ENCODE peak calls at places on chromosomes 3 and 15, in seven cellular contexts. One of them, this sample, is unnamed.

GRCh38 chr15:29021901-29022300 is 136.1 kb downstream of the APBA2 start:
- DNase-seq in stimulated activated CD4-positive, alpha-beta T cell treated with anti-CD3 and anti-CD28 coated beads, Interleukin-1b, Interleukin-23, amount 100 ng/mL, for 4 hours: no peak
- DNase-seq in HCT116: no peak
- DNase-seq in aorta: no peak
- DNase-seq in RPMI7951: peak
- DNase-seq in left ventricle myocardium superior: no peak
- DNase-seq in colonic mucosa: no peak
- DNase-seq in this sample: no peak

GRCh38 chr3:13890377-13891016 is 10.6 kb upstream of the WNT7A start:
- DNase-seq in stimulated activated CD4-positive, alpha-beta T cell treated with anti-CD3 and anti-CD28 coated beads, Interleukin-1b, Interleukin-23, amount 100 ng/mL, for 4 hours: no peak
- DNase-seq in left ventricle myocardium superior: no peak
- DNase-seq in colonic mucosa: no peak
- DNase-seq in RPMI7951: no peak
- DNase-seq in aorta: no peak
- DNase-seq in HCT116: no peak
- DNase-seq in this sample: no peak

GRCh38 chr3:194556086-194557056 is 69.6 kb upstream of the ATP13A3 start:
- DNase-seq in aorta: no peak
- DNase-seq in RPMI7951: peak
- DNase-seq in HCT116: no peak
- DNase-seq in stimulated activated CD4-positive, alpha-beta T cell treated with anti-CD3 and anti-CD28 coated beads, Interleukin-1b, Interleukin-23, amount 100 ng/mL, for 4 hours: no peak
- DNase-seq in colonic mucosa: no peak
- DNase-seq in left ventricle myocardium superior: no peak
- DNase-seq in this sample: no peak

GRCh38 chr15:90711842-90712241 is 5.3 kb upstream of the BLM start:
- DNase-seq in colonic mucosa: no peak
- DNase-seq in aorta: no peak
- DNase-seq in stimulated activated CD4-positive, alpha-beta T cell treated with anti-CD3 and anti-CD28 coated beads, Interleukin-1b, Interleukin-23, amount 100 ng/mL, for 4 hours: no peak
- DNase-seq in RPMI7951: no peak
- DNase-seq in HCT116: no peak
- DNase-seq in left ventricle myocardium superior: no peak
- DNase-seq in this sample: no peak

GRCh38 chr15:57460208-57460816 is 84.0 kb downstream of the CGNL1 start:
- DNase-seq in RPMI7951: no peak
- DNase-seq in aorta: no peak
- DNase-seq in HCT116: no peak
- DNase-seq in left ventricle myocardium superior: no peak
- DNase-seq in stimulated activated CD4-positive, alpha-beta T cell treated with anti-CD3 and anti-CD28 coated beads, Interleukin-1b, Interleukin-23, amount 100 ng/mL, for 4 hours: no peak
- DNase-seq in colonic mucosa: no peak
- DNase-seq in this sample: no peak

GRCh38 chr15:44427756-44428724 is 611 bp downstream of the CTDSPL2 start:
- DNase-seq in HCT116: peak
- DNase-seq in colonic mucosa: peak
- DNase-seq in aorta: no peak
- DNase-seq in RPMI7951: peak
- DNase-seq in left ventricle myocardium superior: no peak
- DNase-seq in stimulated activated CD4-positive, alpha-beta T cell treated with anti-CD3 and anti-CD28 coated beads, Interleukin-1b, Interleukin-23, amount 100 ng/mL, for 4 hours: peak
- DNase-seq in this sample: peak

GRCh38 chr3:78974181-78974770 is 793.5 kb downstream of the ROBO1 start:
- DNase-seq in RPMI7951: peak
- DNase-seq in colonic mucosa: no peak
- DNase-seq in aorta: no peak
- DNase-seq in left ventricle myocardium superior: no peak
- DNase-seq in stimulated activated CD4-positive, alpha-beta T cell treated with anti-CD3 and anti-CD28 coated beads, Interleukin-1b, Interleukin-23, amount 100 ng/mL, for 4 hours: no peak
- DNase-seq in HCT116: no peak
- DNase-seq in this sample: no peak

GRCh38 chr15:91694131-91694828 is 159.2 kb upstream of the SLCO3A1 start:
- DNase-seq in HCT116: no peak
- DNase-seq in colonic mucosa: peak
- DNase-seq in stimulated activated CD4-positive, alpha-beta T cell treated with anti-CD3 and anti-CD28 coated beads, Interleukin-1b, Interleukin-23, amount 100 ng/mL, for 4 hours: no peak
- DNase-seq in RPMI7951: peak
- DNase-seq in aorta: peak
- DNase-seq in left ventricle myocardium superior: peak
- DNase-seq in this sample: peak

GRCh38 chr15:79904256-79904655 is 7.4 kb upstream of the MTHFS start:
- DNase-seq in colonic mucosa: no peak
- DNase-seq in stimulated activated CD4-positive, alpha-beta T cell treated with anti-CD3 and anti-CD28 coated beads, Interleukin-1b, Interleukin-23, amount 100 ng/mL, for 4 hours: no peak
- DNase-seq in HCT116: no peak
- DNase-seq in left ventricle myocardium superior: no peak
- DNase-seq in RPMI7951: no peak
- DNase-seq in aorta: no peak
- DNase-seq in this sample: no peak

GRCh38 chr15:71748327-71748726 is 62.0 kb upstream of the NR2E3 start:
- DNase-seq in colonic mucosa: no peak
- DNase-seq in HCT116: peak
- DNase-seq in stimulated activated CD4-positive, alpha-beta T cell treated with anti-CD3 and anti-CD28 coated beads, Interleukin-1b, Interleukin-23, amount 100 ng/mL, for 4 hours: no peak
- DNase-seq in RPMI7951: peak
- DNase-seq in aorta: no peak
- DNase-seq in left ventricle myocardium superior: no peak
- DNase-seq in this sample: peak

GRCh38 chr3:125436921-125437320 is 61.8 kb upstream of the ZNF148 start:
- DNase-seq in colonic mucosa: no peak
- DNase-seq in left ventricle myocardium superior: no peak
- DNase-seq in HCT116: no peak
- DNase-seq in aorta: no peak
- DNase-seq in stimulated activated CD4-positive, alpha-beta T cell treated with anti-CD3 and anti-CD28 coated beads, Interleukin-1b, Interleukin-23, amount 100 ng/mL, for 4 hours: no peak
- DNase-seq in RPMI7951: no peak
- DNase-seq in this sample: no peak

GRCh38 chr15:75725021-75725718 is 12.5 kb upstream of the CSPG4 start:
- DNase-seq in HCT116: no peak
- DNase-seq in aorta: peak
- DNase-seq in colonic mucosa: no peak
- DNase-seq in RPMI7951: no peak
- DNase-seq in left ventricle myocardium superior: peak
- DNase-seq in stimulated activated CD4-positive, alpha-beta T cell treated with anti-CD3 and anti-CD28 coated beads, Interleukin-1b, Interleukin-23, amount 100 ng/mL, for 4 hours: no peak
- DNase-seq in this sample: no peak

GRCh38 chr3:30440147-30440604 is 166.2 kb upstream of the TGFBR2 start:
- DNase-seq in left ventricle myocardium superior: no peak
- DNase-seq in colonic mucosa: no peak
- DNase-seq in HCT116: no peak
- DNase-seq in RPMI7951: peak
- DNase-seq in aorta: no peak
- DNase-seq in stimulated activated CD4-positive, alpha-beta T cell treated with anti-CD3 and anti-CD28 coated beads, Interleukin-1b, Interleukin-23, amount 100 ng/mL, for 4 hours: no peak
- DNase-seq in this sample: peak

GRCh38 chr3:150920236-150920635 is 15.0 kb upstream of the MINDY4B start:
- DNase-seq in colonic mucosa: no peak
- DNase-seq in stimulated activated CD4-positive, alpha-beta T cell treated with anti-CD3 and anti-CD28 coated beads, Interleukin-1b, Interleukin-23, amount 100 ng/mL, for 4 hours: no peak
- DNase-seq in HCT116: no peak
- DNase-seq in left ventricle myocardium superior: no peak
- DNase-seq in RPMI7951: peak
- DNase-seq in aorta: no peak
- DNase-seq in this sample: no peak

GRCh38 chr3:43854916-43855315 is 164.2 kb downstream of the ABHD5 start:
- DNase-seq in aorta: no peak
- DNase-seq in colonic mucosa: no peak
- DNase-seq in stimulated activated CD4-positive, alpha-beta T cell treated with anti-CD3 and anti-CD28 coated beads, Interleukin-1b, Interleukin-23, amount 100 ng/mL, for 4 hours: no peak
- DNase-seq in left ventricle myocardium superior: no peak
- DNase-seq in HCT116: no peak
- DNase-seq in RPMI7951: no peak
- DNase-seq in this sample: no peak

This sample was measured in astrocyte of the cerebellum.